ENCODE peak calls at places on chromosomes 7 and 10, in nine cellular contexts. C, Y, T, E, V, Q, A, O and S are unnamed samples.
A peak's percentile ranks its signal among the peaks of the same experiment; 100 is the strongest.

GRCh38 chr10:28326516-28327493 is 23.9 kb upstream of the MPP7 start:
- DNase-seq in E (peak; percentile 67), A (no peak), C (peak; percentile 56), Y (no peak), V (peak; percentile 6), O (no peak), Q (no peak), T (peak; percentile 47), S (no peak)

GRCh38 chr10:11858093-11858492 is 34.9 kb downstream of the PROSER2 start:
- DNase-seq in A (no peak), C (no peak), E (no peak), O (no peak), T (no peak), V (no peak), Q (no peak), Y (no peak), S (no peak)

GRCh38 chr10:125125951-125126735 is 34.2 kb downstream of the CTBP2 start:
- DNase-seq in C (no peak), O (no peak), E (no peak), T (no peak), Q (no peak), A (no peak), Y (no peak), V (no peak), S (no peak)

GRCh38 chr7:31373337-31374289 is 33.1 kb upstream of the NEUROD6 start:
- DNase-seq in O (peak; percentile 66), Y (peak; percentile 7), E (peak; percentile 27), V (no peak), C (peak; percentile 62), T (no peak), Q (peak; percentile 51), A (no peak), S (peak; percentile 16)

GRCh38 chr10:69449841-69450240 is 1.4 kb upstream of the TSPAN15 start:
- DNase-seq in T (peak; percentile 61), V (peak; percentile 53), C (peak; percentile 60), Q (peak; percentile 77), O (peak; percentile 60), E (peak; percentile 43), Y (peak; percentile 40), A (no peak), S (peak; percentile 68)

GRCh38 chr10:132401396-132402168 is 4.6 kb downstream of the PWWP2B start:
- DNase-seq in O (no peak), A (peak; percentile 81), E (no peak), C (no peak), Q (no peak), V (no peak), Y (no peak), T (peak; percentile 69), S (no peak)

GRCh38 chr10:35058134-35058533 is 32.0 kb downstream of the CUL2 start:
- DNase-seq in C (peak; percentile 79), Y (peak; percentile 75), V (peak; percentile 83), A (no peak), O (peak; percentile 26), E (peak; percentile 85), T (no peak), Q (no peak), S (no peak)

GRCh38 chr10:110456523-110457091 is 41.1 kb upstream of the DUSP5 start:
- DNase-seq in C (peak; percentile 77), E (peak; percentile 19), Q (no peak), Y (no peak), O (no peak), T (no peak), V (peak; percentile 54), A (no peak), S (no peak)

GRCh38 chr7:16428672-16429071 is 7.3 kb upstream of the CRPPA start:
- DNase-seq in V (peak; percentile 81), E (peak; percentile 81), T (no peak), O (no peak), Q (no peak), Y (peak; percentile 73), A (no peak), C (peak; percentile 55), S (no peak)

GRCh38 chr7:24102988-24103387 is 181.0 kb upstream of the NPY start:
- DNase-seq in T (no peak), Q (no peak), O (no peak), V (no peak), A (no peak), E (no peak), C (no peak), Y (no peak), S (no peak)

GRCh38 chr7:70400829-70401380 is 731.0 kb upstream of the GALNT17 start:
- DNase-seq in C (no peak), O (no peak), Q (no peak), T (no peak), V (no peak), A (no peak), Y (no peak), E (no peak), S (no peak)

GRCh38 chr10:79507436-79508167 is 4.7 kb upstream of the EIF5AL1 start:
- DNase-seq in Y (no peak), V (no peak), Q (no peak), E (no peak), A (no peak), C (no peak), T (no peak), O (no peak), S (no peak)

GRCh38 chr7:150994141-150994837 is 3.5 kb downstream of the NOS3 start:
- DNase-seq in O (no peak), V (no peak), A (peak; percentile 83), Y (no peak), C (no peak), T (no peak), E (no peak), Q (no peak), S (no peak)

GRCh38 chr10:12712284-12712983 is 289.1 kb downstream of the CCDC3 start:
- DNase-seq in V (no peak), O (no peak), T (no peak), C (no peak), A (no peak), E (no peak), Y (no peak), Q (no peak), S (peak; percentile 33)

GRCh38 chr10:60040003-60040662 is 133.8 kb upstream of the CCDC6 start:
- DNase-seq in C (peak; percentile 53), Y (no peak), T (no peak), Q (no peak), E (no peak), A (no peak), O (no peak), V (no peak), S (no peak)

GRCh38 chr7:14821757-14822480 is 80.6 kb downstream of the DGKB start:
- DNase-seq in V (peak; percentile 58), C (peak; percentile 32), O (no peak), T (no peak), Q (no peak), Y (no peak), A (no peak), E (no peak), S (no peak)

GRCh38 chr7:47991741-47992311 is 12.4 kb upstream of the HUS1 start:
- DNase-seq in O (peak; percentile 87), Q (no peak), E (peak; percentile 63), T (peak; percentile 93), C (peak; percentile 48), V (peak; percentile 28), Y (peak; percentile 22), A (peak; percentile 94), S (peak; percentile 97)

GRCh38 chr7:69245646-69246045 is 352.6 kb upstream of the AUTS2 start:
- DNase-seq in A (no peak), E (no peak), Q (no peak), T (no peak), O (no peak), Y (no peak), C (no peak), V (no peak), S (no peak)

GRCh38 chr7:90945104-90945752 is 319.0 kb upstream of the FZD1 start:
- DNase-seq in O (no peak), Y (no peak), Q (no peak), A (no peak), C (peak; percentile 50), V (peak; percentile 43), T (no peak), E (no peak), S (no peak)

GRCh38 chr7:71710442-71710841 is 578.5 kb downstream of the GALNT17 start:
- DNase-seq in T (no peak), A (no peak), Y (no peak), E (no peak), V (no peak), C (no peak), O (no peak), Q (no peak), S (no peak)

GRCh38 chr7:71707041-71707440 is 575.1 kb downstream of the GALNT17 start:
- DNase-seq in A (no peak), T (no peak), V (no peak), C (no peak), Y (no peak), E (no peak), Q (no peak), O (no peak), S (no peak)

GRCh38 chr7:71705901-71706300 is 574.0 kb downstream of the GALNT17 start:
- DNase-seq in T (no peak), Y (no peak), C (no peak), O (no peak), E (no peak), Q (no peak), A (no peak), V (no peak), S (no peak)

GRCh38 chr7:71706576-71706975 is 574.6 kb downstream of the GALNT17 start:
- DNase-seq in Q (no peak), A (no peak), E (no peak), Y (no peak), O (no peak), V (no peak), T (no peak), C (no peak), S (no peak)

GRCh38 chr7:71708710-71709109 is 576.8 kb downstream of the GALNT17 start:
- DNase-seq in O (no peak), V (no peak), T (no peak), C (no peak), Q (no peak), E (no peak), Y (no peak), A (no peak), S (no peak)
- TF ChIP-seq CTCF in O (no peak), V (no peak), T (no peak), C (no peak), Q (no peak), E (no peak), Y (no peak), A (no peak), S (no peak)

GRCh38 chr7:27329917-27330316 is 87.3 kb downstream of the EVX1 start:
- DNase-seq in Q (no peak), Y (no peak), O (no peak), T (no peak), E (no peak), C (no peak), V (no peak), A (no peak), S (no peak)
- TF ChIP-seq CTCF in Q (peak; percentile 21), Y (peak; percentile 6), O (no peak), T (no peak), E (peak; percentile 17), C (peak; percentile 10), V (peak; percentile 37), A (no peak), S (no peak)

GRCh38 chr7:29309041-29309860 is 114.7 kb downstream of the CHN2 start:
- DNase-seq in V (no peak), E (no peak), Q (no peak), C (no peak), O (no peak), A (no peak), Y (no peak), T (no peak), S (peak; percentile 7)
- TF ChIP-seq CTCF in V (no peak), E (peak; percentile 40), Q (peak; percentile 15), C (peak; percentile 13), O (no peak), A (no peak), Y (peak; percentile 14), T (no peak), S (no peak)

GRCh38 chr10:128324058-128324457 is 197.8 kb upstream of the MKI67 start:
- DNase-seq in O (no peak), Y (no peak), Q (no peak), E (no peak), T (no peak), V (no peak), A (no peak), C (no peak), S (peak; percentile 4)
- TF ChIP-seq CTCF in O (no peak), Y (no peak), Q (peak; percentile 4), E (no peak), T (peak; percentile 20), V (no peak), A (peak; percentile 4), C (no peak), S (no peak)